ENCODE peak calls at places on chromosomes 5 and 9, in nine cellular contexts. O, K, A, F, G, J, C, R and Q are unnamed samples.

GRCh38 chr5:72510610-72511121 is 3.5 kb upstream of the ZNF366 start:
- DNase-seq in O (peak; percentile 80), K (no peak), A (peak; percentile 88), F (peak; percentile 50), G (no peak), J (no peak), C (no peak), R (no peak), Q (no peak)

GRCh38 chr5:172713113-172713808 is 57.7 kb downstream of the DUSP1 start:
- DNase-seq in O (peak; percentile 45), K (peak; percentile 41), A (no peak), F (peak; percentile 18), G (no peak), J (peak; percentile 66), C (peak; percentile 63), R (peak; percentile 62), Q (no peak)

GRCh38 chr5:180704362-180704761 is 35.5 kb downstream of the OR2Y1 start:
- DNase-seq in O (no peak), K (no peak), A (peak; percentile 2), F (peak; percentile 5), G (peak; percentile 8), J (no peak), C (no peak), R (peak; percentile 66), Q (peak; percentile 31)

GRCh38 chr9:31336841-31337240 is 1047.6 kb upstream of the ACO1 start:
- DNase-seq in O (no peak), K (no peak), A (no peak), F (no peak), G (no peak), J (no peak), C (no peak), R (no peak), Q (no peak)

GRCh38 chr5:110909950-110910349 is 161.6 kb upstream of the TSLP start:
- DNase-seq in O (no peak), K (no peak), A (peak; percentile 80), F (peak; percentile 90), G (no peak), J (no peak), C (no peak), R (no peak), Q (no peak)

GRCh38 chr5:150797384-150797783 is 18.8 kb downstream of the SMIM3 start:
- DNase-seq in O (no peak), K (no peak), A (no peak), F (no peak), G (no peak), J (no peak), C (no peak), R (no peak), Q (no peak)

GRCh38 chr5:160831801-160832200 is 20.2 kb downstream of the ATP10B start:
- DNase-seq in O (no peak), K (no peak), A (no peak), F (no peak), G (no peak), J (no peak), C (no peak), R (no peak), Q (peak; percentile 14)

GRCh38 chr5:181153814-181154213 is 6.4 kb downstream of the OR2V2 start:
- DNase-seq in O (no peak), K (no peak), A (no peak), F (no peak), G (no peak), J (no peak), C (no peak), R (no peak), Q (no peak)

GRCh38 chr5:122259995-122260394 is 52.0 kb upstream of the SNCAIP start:
- DNase-seq in O (no peak), K (no peak), A (peak; percentile 84), F (peak; percentile 51), G (no peak), J (no peak), C (peak; percentile 47), R (no peak), Q (peak; percentile 78)

GRCh38 chr9:116100711-116101111 is 52.9 kb upstream of the PAPPA start:
- DNase-seq in O (no peak), K (no peak), A (peak; percentile 91), F (peak; percentile 57), G (no peak), J (no peak), C (no peak), R (no peak), Q (peak; percentile 100)

GRCh38 chr9:23820731-23821399 is 5.2 kb downstream of the ELAVL2 start:
- DNase-seq in O (no peak), K (no peak), A (no peak), F (no peak), G (no peak), J (peak; percentile 76), C (peak; percentile 28), R (no peak), Q (no peak)

GRCh38 chr9:127529671-127530070 is 78.4 kb downstream of the LRSAM1 start:
- DNase-seq in O (peak; percentile 81), K (no peak), A (no peak), F (no peak), G (no peak), J (no peak), C (no peak), R (no peak), Q (no peak)

GRCh38 chr5:108216890-108217289 is 165.0 kb downstream of the FBXL17 start:
- DNase-seq in O (no peak), K (no peak), A (peak; percentile 80), F (peak; percentile 38), G (peak; percentile 32), J (no peak), C (peak; percentile 11), R (no peak), Q (peak; percentile 20)

GRCh38 chr9:114007991-114008666 is 70.0 kb downstream of the AMBP start:
- DNase-seq in O (no peak), K (no peak), A (no peak), F (no peak), G (no peak), J (no peak), C (no peak), R (no peak), Q (no peak)

GRCh38 chr5:99019812-99020697 is 91.2 kb upstream of the CHD1 start:
- DNase-seq in O (peak; percentile 93), K (no peak), A (peak; percentile 94), F (peak; percentile 88), G (peak; percentile 65), J (no peak), C (peak; percentile 63), R (peak; percentile 59), Q (peak; percentile 75)

GRCh38 chr9:95181226-95181818 is 136.2 kb downstream of the FANCC start:
- DNase-seq in O (peak; percentile 38), K (no peak), A (no peak), F (peak; percentile 38), G (peak; percentile 4), J (no peak), C (no peak), R (no peak), Q (no peak)

GRCh38 chr9:91245432-91246313 is 116.0 kb downstream of the AUH start:
- DNase-seq in O (peak; percentile 13), K (no peak), A (peak; percentile 14), F (peak; percentile 39), G (no peak), J (no peak), C (no peak), R (peak; percentile 62), Q (peak; percentile 28)

GRCh38 chr9:16230731-16231130 is 639.7 kb downstream of the BNC2 start:
- DNase-seq in O (no peak), K (no peak), A (no peak), F (no peak), G (no peak), J (no peak), C (no peak), R (no peak), Q (no peak)

GRCh38 chr9:21591221-21592062 is 109.3 kb upstream of the IFNE start:
- DNase-seq in O (peak; percentile 94), K (no peak), A (peak; percentile 99), F (peak; percentile 95), G (peak; percentile 94), J (peak; percentile 18), C (peak; percentile 85), R (no peak), Q (peak; percentile 97)

GRCh38 chr9:77563205-77563604 is 84.9 kb downstream of the GNA14 start:
- DNase-seq in O (no peak), K (no peak), A (no peak), F (no peak), G (no peak), J (no peak), C (no peak), R (no peak), Q (no peak)

GRCh38 chr5:142726188-142726731 is 40.4 kb upstream of the FGF1 start:
- DNase-seq in O (peak; percentile 54), K (no peak), A (peak; percentile 84), F (peak; percentile 94), G (no peak), J (no peak), C (no peak), R (no peak), Q (peak; percentile 90)

GRCh38 chr5:171312129-171312819 is 3.2 kb downstream of the TLX3 start:
- DNase-seq in O (no peak), K (no peak), A (no peak), F (peak; percentile 20), G (no peak), J (peak; percentile 55), C (no peak), R (no peak), Q (no peak)
- TF ChIP-seq EZH2 in O (no peak), K (no peak), A (peak; percentile 60), F (peak; percentile 77), G (no peak), J (peak; percentile 87), C (no peak), R (no peak), Q (peak; percentile 47)

GRCh38 chr5:10726913-10727517 is 34.0 kb downstream of the DAP start:
- DNase-seq in O (peak; percentile 21), K (no peak), A (no peak), F (no peak), G (no peak), J (no peak), C (no peak), R (no peak), Q (no peak)
- H3K27ac ChIP-seq in O (peak overlapping the region; percentile 81), K (no peak overlapping the region), A (peak overlapping the region; percentile 31), F (peak overlapping the region; percentile 19), G (peak overlapping the region; percentile 96), J (no peak overlapping the region), C (no peak overlapping the region), R (peak overlapping the region; percentile 82), Q (no peak overlapping the region)

GRCh38 chr9:109319631-109320233 is 1.1 kb downstream of the EPB41L4B start:
- DNase-seq in O (no peak), K (peak; percentile 17), A (no peak), F (no peak), G (no peak), J (peak; percentile 49), C (peak; percentile 52), R (no peak), Q (no peak)
- TF ChIP-seq EZH2 in O (peak; percentile 76), K (no peak), A (peak; percentile 61), F (peak; percentile 54), G (no peak), J (peak; percentile 67), C (no peak), R (no peak), Q (no peak)

DNA sequence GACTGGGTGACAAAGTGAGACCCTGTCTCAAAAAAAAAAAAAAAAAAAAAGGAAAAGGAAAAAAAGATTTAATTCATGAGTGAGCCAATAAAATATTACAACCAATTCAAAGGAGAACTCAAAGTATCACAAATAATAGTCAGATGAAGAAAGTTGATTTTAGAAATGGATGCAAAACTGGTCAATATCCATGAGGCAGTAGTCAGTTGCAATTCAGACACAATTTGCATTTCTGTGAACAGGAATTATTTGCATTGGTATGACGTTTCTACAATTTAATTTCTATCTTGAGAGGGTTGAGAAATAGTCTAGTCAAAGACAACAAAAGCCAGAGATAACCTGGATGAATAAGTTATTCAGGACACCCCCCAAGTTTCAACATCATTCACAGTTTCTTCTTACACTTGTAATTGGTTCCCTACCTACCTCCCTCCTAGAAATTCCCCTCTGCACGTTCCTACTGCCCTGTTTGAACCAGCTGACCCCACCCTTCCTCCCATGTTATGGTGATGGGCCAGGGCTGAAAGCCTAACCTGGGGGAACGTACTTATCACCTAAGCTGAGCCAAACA is 28.6 kb upstream of the CDKN2AIPNL start:
- DNase-seq in O (no peak), K (no peak), A (no peak), F (no peak), G (no peak), J (no peak), C (no peak), R (no peak), Q (no peak)
- H3K27ac ChIP-seq in O (no peak overlapping the region), K (no peak overlapping the region), A (no peak overlapping the region), F (no peak overlapping the region), G (no peak overlapping the region), J (no peak overlapping the region), C (no peak overlapping the region), R (no peak overlapping the region), Q (no peak overlapping the region)